ENCODE peak calls at places on chromosome 13, in four cellular contexts. S is neural progenitor cell, G is GM23248, B is PC-3. Q is an unnamed sample.

GRCh38 chr13:75818181-75819110 is 182.3 kb downstream of the LMO7 start:
- DNase-seq in S (no peak), G (no peak), B (no peak), Q (no peak)

GRCh38 chr13:25213716-25214115 is 41.6 kb upstream of the AMER2 start:
- DNase-seq in S (no peak), B (peak; percentile 56), G (peak; percentile 32), Q (no peak)

GRCh38 chr13:30696278-30697176 is 38.8 kb upstream of the ALOX5AP start:
- DNase-seq in S (no peak), G (peak; percentile 47), B (no peak), Q (peak; percentile 25)

GRCh38 chr13:104021806-104022397 is 955.7 kb upstream of the SLC10A2 start:
- DNase-seq in S (no peak), G (no peak), B (no peak), Q (no peak)

GRCh38 chr13:112446347-112446861 is 70.2 kb downstream of the SPACA7 start:
- DNase-seq in B (no peak), S (no peak), G (no peak), Q (no peak)

GRCh38 chr13:75881109-75881775 is 245.1 kb downstream of the LMO7 start:
- DNase-seq in B (no peak), G (no peak), S (no peak), Q (no peak)

GRCh38 chr13:23147264-23147663 is 33.5 kb upstream of the SGCG start:
- DNase-seq in S (no peak), B (no peak), G (no peak), Q (no peak)

GRCh38 chr13:99895999-99896695 is 75.4 kb downstream of the ZIC5 start:
- DNase-seq in B (no peak), G (no peak), S (peak; percentile 80), Q (peak; percentile 82)

GRCh38 chr13:80336335-80336734 is 4.6 kb downstream of the SPRY2 start:
- DNase-seq in B (no peak), G (peak; percentile 57), S (no peak), Q (no peak)

GRCh38 chr13:20160346-20161274 is at the start of gene GJA3:
- DNase-seq in B (peak; percentile 48), S (peak; percentile 84), G (peak; percentile 79), Q (peak; percentile 77)

GRCh38 chr13:65965496-65965895 is 1264.6 kb downstream of the PCDH9 start:
- DNase-seq in G (peak; percentile 14), B (peak; percentile 29), S (no peak), Q (no peak)

GRCh38 chr13:46317120-46317519 is 69.9 kb downstream of the RUBCNL start:
- DNase-seq in S (no peak), B (no peak), G (peak; percentile 33), Q (no peak)

GRCh38 chr13:97567510-97568243 is 133.7 kb downstream of the RAP2A start:
- DNase-seq in G (peak; percentile 53), S (no peak), B (peak; percentile 72), Q (peak; percentile 8)

DNA sequence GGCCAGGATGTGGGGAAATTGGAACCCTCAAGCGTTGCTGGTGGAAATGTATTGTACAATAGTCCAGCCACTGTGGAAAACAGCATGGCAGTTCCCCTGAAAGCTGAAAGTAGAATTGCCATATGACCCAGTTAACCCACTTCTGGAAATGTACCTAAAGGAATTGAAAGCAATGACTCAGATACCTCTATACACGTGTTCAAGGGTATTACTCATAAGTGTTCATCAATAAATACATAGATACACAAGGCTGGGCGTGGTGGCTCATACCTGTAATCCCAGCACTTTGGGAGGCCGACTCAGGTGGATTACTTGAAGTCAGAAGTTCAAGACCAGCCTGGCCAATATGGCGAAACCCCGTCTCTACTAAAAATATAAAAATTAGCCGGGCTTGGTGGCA is 71.9 kb upstream of the IRS2 start:
- DNase-seq in B (peak; percentile 81), G (no peak), S (no peak), Q (no peak)
- H3F3A ChIP-seq in B (no peaks in the 10 kb centered on the region), G (peaks cover 9% of the 10 kb centered on the region), S (no peaks in the 10 kb centered on the region), Q (no peaks in the 10 kb centered on the region)

DNA sequence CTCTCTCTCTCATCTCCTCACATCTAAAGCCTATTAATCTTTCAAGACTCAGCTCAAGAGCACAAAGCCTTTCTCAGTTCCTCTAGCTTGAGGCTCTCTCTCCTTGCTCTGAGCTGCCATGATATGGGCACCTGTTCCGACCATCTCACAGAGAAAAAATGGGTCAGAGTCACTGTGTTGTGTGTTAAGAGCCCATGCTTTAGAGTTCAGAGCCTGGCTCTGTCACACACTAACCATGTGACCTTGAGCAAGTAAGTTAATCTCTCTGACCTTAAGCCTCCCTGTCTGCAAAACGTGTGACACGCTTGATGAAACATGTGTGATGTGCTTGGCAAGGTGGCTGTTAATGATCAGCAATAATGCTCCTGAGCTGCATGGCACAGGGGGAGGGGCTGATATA is 245.2 kb downstream of the DLEU7 start:
- DNase-seq in G (no peak), B (no peak), S (no peak), Q (no peak)
- H3K4me1 ChIP-seq in G (peaks cover 6% of the 10 kb centered on the region), B (no peaks in the 10 kb centered on the region), S (peaks cover 31% of the 10 kb centered on the region), Q (peaks cover 15% of the 10 kb centered on the region)

GRCh38 chr13:87093399-87093798 is 577.8 kb upstream of the SLITRK5 start:
- DNase-seq in G (peak; percentile 28), S (no peak), B (peak; percentile 77), Q (no peak)

GRCh38 chr13:87089391-87089790 is 581.8 kb upstream of the SLITRK5 start:
- DNase-seq in G (peak; percentile 94), S (no peak), B (peak; percentile 47), Q (peak; percentile 11)

GRCh38 chr13:87094646-87095045 is 576.5 kb upstream of the SLITRK5 start:
- DNase-seq in G (no peak), B (peak; percentile 5), S (peak; percentile 49), Q (no peak)
- TF ChIP-seq EZH2 in G (no peak), B (no peak), S (no peak), Q (no peak)

DNA sequence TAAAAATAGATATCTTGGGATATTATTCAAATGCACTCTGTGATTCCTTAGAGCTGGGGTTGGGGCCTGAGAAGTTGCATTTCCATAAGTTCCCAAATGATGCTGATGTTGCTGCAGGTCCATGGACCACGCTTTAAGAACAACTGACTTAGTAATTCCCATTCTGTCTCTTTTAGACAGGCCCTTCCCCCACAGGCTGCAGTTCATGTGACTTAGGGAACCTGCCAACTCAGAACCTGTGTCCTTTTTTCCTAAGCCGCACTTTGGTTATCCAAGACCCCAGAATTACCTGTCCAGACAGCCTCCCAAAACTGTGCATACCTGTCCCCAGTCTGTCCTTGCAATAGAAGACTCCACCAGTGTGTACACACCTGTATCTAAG is 1.7 kb upstream of the ITGBL1 start:
- DNase-seq in G (no peak), S (no peak), B (peak; percentile 61), Q (no peak)
- H3F3A ChIP-seq in G (peaks cover 57% of the 10 kb centered on the region), S (no peaks in the 10 kb centered on the region), B (peaks cover 5% of the 10 kb centered on the region), Q (no peaks in the 10 kb centered on the region)

GRCh38 chr13:77331421-77331820 is 4.5 kb upstream of the MYCBP2 start:
- DNase-seq in B (no peak), G (no peak), S (no peak), Q (no peak)

GRCh38 chr13:77329133-77330008 is 2.5 kb upstream of the MYCBP2 start:
- DNase-seq in G (peak; percentile 94), S (peak; percentile 95), B (peak; percentile 92), Q (peak; percentile 93)

GRCh38 chr13:77326905-77327604 is at the start of gene MYCBP2:
- DNase-seq in B (peak; percentile 96), S (peak; percentile 98), G (peak; percentile 98), Q (peak; percentile 99)

GRCh38 chr13:77330009-77330471 is 3.1 kb upstream of the MYCBP2 start:
- DNase-seq in G (peak; percentile 12), B (no peak), S (no peak), Q (no peak)

GRCh38 chr13:77328819-77329132 is 1.9 kb upstream of the MYCBP2 start:
- DNase-seq in G (no peak), B (peak; percentile 2), S (no peak), Q (no peak)
- H3K4me1 ChIP-seq in G (peaks cover 25% of the 10 kb centered on the region), B (peaks cover 19% of the 10 kb centered on the region), S (peaks cover 21% of the 10 kb centered on the region), Q (peaks cover 35% of the 10 kb centered on the region)

GRCh38 chr13:94712287-94712811 is at the start of gene SOX21:
- DNase-seq in S (peak; percentile 87), B (peak; percentile 71), G (peak; percentile 19), Q (peak; percentile 68)
- TF ChIP-seq EZH2 in S (no peak), B (no peak), G (no peak), Q (peak; percentile 37)

GRCh38 chr13:44362394-44363040 is 11.1 kb upstream of the SERP2 start:
- DNase-seq in B (no peak), G (no peak), S (no peak), Q (no peak)
- H3F3A ChIP-seq in B (no peaks in the 10 kb centered on the region), G (peaks cover 22% of the 10 kb centered on the region), S (no peaks in the 10 kb centered on the region), Q (no peaks in the 10 kb centered on the region)

GRCh38 chr13:110330491-110331001 is 23.5 kb downstream of the COL4A2 start:
- DNase-seq in S (no peak), B (no peak), G (peak; percentile 88), Q (no peak)

GRCh38 chr13:110329258-110329657 is 22.2 kb downstream of the COL4A2 start:
- DNase-seq in S (no peak), B (no peak), G (no peak), Q (no peak)

GRCh38 chr13:110329798-110330461 is 22.8 kb downstream of the COL4A2 start:
- DNase-seq in S (peak; percentile 39), B (no peak), G (peak; percentile 59), Q (no peak)

GRCh38 chr13:110327036-110327790 is 20.1 kb downstream of the COL4A2 start:
- DNase-seq in S (peak; percentile 43), G (peak; percentile 57), B (no peak), Q (peak; percentile 90)

DNA sequence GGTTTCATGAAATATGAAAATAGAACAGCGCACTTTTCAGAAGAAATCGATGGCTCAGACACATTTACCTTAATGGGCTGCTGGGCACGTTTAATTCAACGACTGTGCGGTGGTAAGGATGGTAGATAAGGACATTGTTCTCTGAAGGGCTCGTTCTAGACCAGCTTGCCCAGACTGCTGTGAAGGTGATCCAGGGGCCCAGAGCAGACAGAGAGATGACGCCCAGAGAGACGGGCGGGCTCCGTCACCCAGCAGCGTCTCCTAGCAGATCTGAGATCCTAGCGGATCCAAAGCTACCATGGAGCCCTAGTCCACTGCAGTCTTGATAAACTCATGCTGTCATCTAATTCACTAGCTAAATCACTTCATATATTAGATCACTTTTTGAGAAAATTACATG is 21.4 kb downstream of the COL4A2 start:
- DNase-seq in G (peak; percentile 58), B (no peak), S (no peak), Q (no peak)
- H3K4me1 ChIP-seq in G (peaks cover 62% of the 10 kb centered on the region), B (peaks cover 7% of the 10 kb centered on the region), S (peaks cover 45% of the 10 kb centered on the region), Q (peaks cover 39% of the 10 kb centered on the region)

DNA sequence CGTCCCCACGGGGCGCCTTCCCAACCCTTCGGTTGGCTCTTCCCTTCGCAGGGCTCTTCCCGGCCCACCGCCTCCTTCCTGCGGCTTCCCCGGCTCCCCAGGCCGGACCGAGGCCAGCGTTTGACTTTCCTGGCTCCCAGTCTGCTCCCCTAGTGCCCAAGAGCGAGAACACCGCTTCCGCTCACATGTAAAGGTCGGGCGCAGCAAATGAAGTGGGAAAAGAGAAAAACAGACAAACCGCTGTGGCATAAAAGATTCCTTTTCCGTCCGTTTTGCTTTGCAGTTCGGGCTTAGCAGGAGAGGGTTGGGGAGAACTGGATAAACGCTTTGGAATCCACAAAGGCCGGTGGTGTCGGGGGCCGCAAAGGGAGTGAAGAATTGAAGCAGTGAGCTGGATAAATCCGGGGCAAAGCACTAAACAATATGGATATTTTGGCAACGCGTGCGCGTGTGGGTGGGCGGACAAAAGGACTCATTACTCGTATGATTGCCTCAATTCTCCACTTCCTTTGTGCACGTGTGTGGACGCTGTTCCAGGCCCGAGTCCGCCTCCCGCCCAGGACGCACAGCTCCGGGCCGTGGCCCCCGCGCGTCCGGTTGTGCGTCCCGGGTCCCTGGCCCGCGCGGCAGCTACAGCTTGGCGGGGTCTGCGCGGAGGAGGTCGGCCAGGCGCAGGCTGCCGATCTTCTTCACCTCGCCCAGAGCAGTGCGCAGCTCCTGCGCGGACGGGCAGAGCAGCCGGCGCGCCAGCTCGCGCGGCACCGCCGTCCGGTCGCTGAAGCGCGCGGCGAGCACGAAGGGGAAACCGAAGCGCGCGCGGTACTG is 8.6 kb upstream of the CDX2 start:
- DNase-seq in B (no peak), G (peak; percentile 39), S (peak; percentile 77), Q (peak; percentile 81)
- TF ChIP-seq EZH2 in B (no peak), G (peak; percentile 95), S (peak; percentile 99), Q (peak; percentile 100)

GRCh38 chr13:33284016-33284415 is 1.5 kb downstream of the STARD13 start:
- DNase-seq in B (no peak), S (no peak), G (peak; percentile 55), Q (no peak)
- H3F3A ChIP-seq in B (peaks cover 19% of the 10 kb centered on the region), S (no peaks in the 10 kb centered on the region), G (peaks cover 70% of the 10 kb centered on the region), Q (no peaks in the 10 kb centered on the region)